ENCODE peak calls at places on chromosomes 2 and 18, in eight cellular contexts. One of them, this sample, is unnamed.

GRCh38 chr2:128162266-128162665 is 71.3 kb downstream of the UGGT1 start:
- DNase-seq in IMR-90: no peak
- DNase-seq in HCT116: no peak
- DNase-seq in neural progenitor cell: no peak
- DNase-seq in mesendoderm: no peak
- DNase-seq in GM12878: no peak
- DNase-seq in astrocyte: no peak
- DNase-seq in fibroblast of lung: no peak
- DNase-seq in this sample: no peak

GRCh38 chr18:25326231-25327042 is 25.5 kb downstream of the ZNF521 start:
- DNase-seq in IMR-90: peak; percentile 6
- DNase-seq in HCT116: no peak
- DNase-seq in neural progenitor cell: no peak
- DNase-seq in mesendoderm: no peak
- DNase-seq in GM12878: no peak
- DNase-seq in astrocyte: no peak
- DNase-seq in fibroblast of lung: no peak
- DNase-seq in this sample: peak; percentile 20

GRCh38 chr2:23711979-23712755 is 214.8 kb downstream of the ATAD2B start:
- DNase-seq in IMR-90: peak; percentile 10
- DNase-seq in HCT116: no peak
- DNase-seq in neural progenitor cell: peak; percentile 84
- DNase-seq in mesendoderm: peak; percentile 97
- DNase-seq in GM12878: no peak
- DNase-seq in astrocyte: peak; percentile 54
- DNase-seq in fibroblast of lung: peak; percentile 63
- DNase-seq in this sample: peak; percentile 40

GRCh38 chr2:150483532-150483931 is 3.9 kb downstream of the RND3 start:
- DNase-seq in IMR-90: no peak
- DNase-seq in HCT116: no peak
- DNase-seq in neural progenitor cell: no peak
- DNase-seq in mesendoderm: no peak
- DNase-seq in GM12878: no peak
- DNase-seq in astrocyte: no peak
- DNase-seq in fibroblast of lung: no peak
- DNase-seq in this sample: no peak

GRCh38 chr2:10427568-10427975 is 20.6 kb downstream of the ODC1 start:
- DNase-seq in IMR-90: no peak
- DNase-seq in HCT116: no peak
- DNase-seq in neural progenitor cell: no peak
- DNase-seq in mesendoderm: no peak
- DNase-seq in GM12878: no peak
- DNase-seq in astrocyte: no peak
- DNase-seq in fibroblast of lung: no peak
- DNase-seq in this sample: no peak

GRCh38 chr2:118029025-118029424 is 15.2 kb upstream of the CCDC93 start:
- DNase-seq in IMR-90: no peak
- DNase-seq in HCT116: no peak
- DNase-seq in neural progenitor cell: no peak
- DNase-seq in mesendoderm: no peak
- DNase-seq in GM12878: no peak
- DNase-seq in astrocyte: no peak
- DNase-seq in fibroblast of lung: no peak
- DNase-seq in this sample: no peak

GRCh38 chr18:24015897-24016631 is 1.5 kb downstream of the TTC39C start:
- DNase-seq in IMR-90: no peak
- DNase-seq in HCT116: no peak
- DNase-seq in neural progenitor cell: peak; percentile 19
- DNase-seq in mesendoderm: peak; percentile 26
- DNase-seq in GM12878: no peak
- DNase-seq in astrocyte: no peak
- DNase-seq in fibroblast of lung: no peak
- DNase-seq in this sample: no peak

GRCh38 chr2:56108806-56109205 is 75.0 kb upstream of the CCDC85A start:
- DNase-seq in IMR-90: no peak
- DNase-seq in HCT116: no peak
- DNase-seq in neural progenitor cell: no peak
- DNase-seq in mesendoderm: no peak
- DNase-seq in GM12878: no peak
- DNase-seq in astrocyte: no peak
- DNase-seq in fibroblast of lung: no peak
- DNase-seq in this sample: no peak

GRCh38 chr2:10226032-10226724 is 76.5 kb upstream of the HPCAL1 start:
- DNase-seq in IMR-90: no peak
- DNase-seq in HCT116: no peak
- DNase-seq in neural progenitor cell: peak; percentile 1
- DNase-seq in mesendoderm: no peak
- DNase-seq in GM12878: no peak
- DNase-seq in astrocyte: no peak
- DNase-seq in fibroblast of lung: no peak
- DNase-seq in this sample: no peak

GRCh38 chr18:67790527-67790926 is 274.0 kb upstream of the DSEL start:
- DNase-seq in IMR-90: no peak
- DNase-seq in HCT116: no peak
- DNase-seq in neural progenitor cell: no peak
- DNase-seq in mesendoderm: no peak
- DNase-seq in GM12878: no peak
- DNase-seq in astrocyte: no peak
- DNase-seq in fibroblast of lung: no peak
- DNase-seq in this sample: no peak

GRCh38 chr18:48894799-48895346 is 55.9 kb downstream of the SMAD7 start:
- DNase-seq in IMR-90: no peak
- DNase-seq in HCT116: no peak
- DNase-seq in neural progenitor cell: no peak
- DNase-seq in mesendoderm: no peak
- DNase-seq in GM12878: no peak
- DNase-seq in astrocyte: no peak
- DNase-seq in fibroblast of lung: no peak
- DNase-seq in this sample: no peak

GRCh38 chr2:45946023-45946422 is 294.5 kb downstream of the PRKCE start:
- DNase-seq in IMR-90: peak; percentile 84
- DNase-seq in HCT116: peak; percentile 77
- DNase-seq in neural progenitor cell: no peak
- DNase-seq in mesendoderm: no peak
- DNase-seq in GM12878: no peak
- DNase-seq in astrocyte: peak; percentile 98
- DNase-seq in fibroblast of lung: peak; percentile 99
- DNase-seq in this sample: peak; percentile 40

GRCh38 chr2:142495141-142495540 is 364.3 kb upstream of the LRP1B start:
- DNase-seq in IMR-90: no peak
- DNase-seq in HCT116: no peak
- DNase-seq in neural progenitor cell: no peak
- DNase-seq in mesendoderm: peak; percentile 48
- DNase-seq in GM12878: no peak
- DNase-seq in astrocyte: no peak
- DNase-seq in fibroblast of lung: no peak
- DNase-seq in this sample: no peak

GRCh38 chr18:23689031-23689615 is at the start of gene LAMA3:
- DNase-seq in IMR-90: peak; percentile 11
- DNase-seq in HCT116: no peak
- DNase-seq in neural progenitor cell: peak; percentile 81
- DNase-seq in mesendoderm: peak; percentile 37
- DNase-seq in GM12878: no peak
- DNase-seq in astrocyte: no peak
- DNase-seq in fibroblast of lung: peak; percentile 36
- DNase-seq in this sample: peak; percentile 90

GRCh38 chr2:7269993-7270392 is 352.8 kb downstream of the RNF144A start:
- DNase-seq in IMR-90: no peak
- DNase-seq in HCT116: no peak
- DNase-seq in neural progenitor cell: no peak
- DNase-seq in mesendoderm: no peak
- DNase-seq in GM12878: no peak
- DNase-seq in astrocyte: no peak
- DNase-seq in fibroblast of lung: no peak
- DNase-seq in this sample: no peak

GRCh38 chr2:11716689-11717321 is 29.6 kb upstream of the LPIN1 start:
- DNase-seq in IMR-90: peak; percentile 26
- DNase-seq in HCT116: no peak
- DNase-seq in neural progenitor cell: no peak
- DNase-seq in mesendoderm: peak; percentile 77
- DNase-seq in GM12878: no peak
- DNase-seq in astrocyte: no peak
- DNase-seq in fibroblast of lung: no peak
- DNase-seq in this sample: peak; percentile 78

GRCh38 chr2:201196803-201197202 is 13.9 kb downstream of the CASP10 start:
- DNase-seq in IMR-90: no peak
- DNase-seq in HCT116: no peak
- DNase-seq in neural progenitor cell: no peak
- DNase-seq in mesendoderm: no peak
- DNase-seq in GM12878: no peak
- DNase-seq in astrocyte: no peak
- DNase-seq in fibroblast of lung: no peak
- DNase-seq in this sample: no peak

DNA sequence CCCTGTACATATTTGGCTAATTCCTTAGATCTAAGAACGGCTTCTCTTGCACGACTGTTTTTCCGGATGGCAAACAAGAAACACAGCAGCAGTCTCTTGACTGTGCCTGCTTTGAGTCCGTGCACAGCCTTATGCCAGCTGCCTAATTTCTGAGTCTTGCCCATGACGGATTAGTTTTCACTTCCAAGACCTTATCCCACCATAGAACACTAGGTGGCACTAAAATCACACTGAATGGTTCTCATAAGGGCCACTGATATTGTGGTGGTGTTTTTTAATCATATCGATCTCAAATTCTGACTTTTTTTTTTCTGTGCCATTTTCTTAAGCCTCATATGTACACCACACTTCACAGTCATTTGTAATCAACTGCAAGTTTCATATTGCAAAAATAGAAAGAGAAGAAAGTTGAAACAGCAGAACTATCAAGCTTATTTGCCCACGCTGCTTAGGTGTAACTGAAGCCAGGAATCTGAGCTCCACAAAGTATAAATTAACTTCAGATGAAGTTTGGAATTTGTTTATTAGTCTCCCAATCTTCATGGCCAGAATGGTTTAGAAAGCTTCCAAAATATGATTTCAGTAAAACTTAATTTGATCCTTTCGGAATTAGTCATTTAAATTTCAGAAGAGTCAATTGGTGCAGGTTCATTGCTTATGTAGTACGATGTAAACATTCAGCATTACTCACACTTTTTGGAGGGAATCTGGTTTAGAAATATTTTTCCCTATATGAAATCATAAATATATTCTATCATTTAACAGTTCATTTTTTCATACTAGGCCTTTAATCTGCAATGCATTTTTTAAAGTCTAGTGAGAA is 45.5 kb upstream of the SCN7A start:
- DNase-seq in IMR-90: peak; percentile 84
- DNase-seq in HCT116: peak; percentile 51
- DNase-seq in neural progenitor cell: peak; percentile 72
- DNase-seq in mesendoderm: peak; percentile 68
- DNase-seq in GM12878: peak; percentile 12
- DNase-seq in astrocyte: peak; percentile 42
- DNase-seq in fibroblast of lung: peak; percentile 43
- DNase-seq in this sample: peak; percentile 91
- H3K9ac ChIP-seq in IMR-90: peak overlapping the region; percentile 26
- H3K9ac ChIP-seq in HCT116: no peak overlapping the region
- H3K9ac ChIP-seq in neural progenitor cell: no peak overlapping the region
- H3K9ac ChIP-seq in mesendoderm: no peak overlapping the region
- H3K9ac ChIP-seq in GM12878: no peak overlapping the region
- H3K9ac ChIP-seq in astrocyte: no peak overlapping the region
- H3K9ac ChIP-seq in fibroblast of lung: no peak overlapping the region
- H3K9ac ChIP-seq in this sample: no peak overlapping the region

GRCh38 chr2:240401781-240402551 is 33.5 kb upstream of the GPC1 start:
- DNase-seq in IMR-90: no peak
- DNase-seq in HCT116: no peak
- DNase-seq in neural progenitor cell: no peak
- DNase-seq in mesendoderm: no peak
- DNase-seq in GM12878: no peak
- DNase-seq in astrocyte: no peak
- DNase-seq in fibroblast of lung: no peak
- DNase-seq in this sample: no peak
- H3K36me3 ChIP-seq in IMR-90: no peaks in the 10 kb centered on the region
- H3K36me3 ChIP-seq in HCT116: no peaks in the 10 kb centered on the region
- H3K36me3 ChIP-seq in neural progenitor cell: no peaks in the 10 kb centered on the region
- H3K36me3 ChIP-seq in mesendoderm: no peaks in the 10 kb centered on the region
- H3K36me3 ChIP-seq in GM12878: no peaks in the 10 kb centered on the region
- H3K36me3 ChIP-seq in astrocyte: no peaks in the 10 kb centered on the region
- H3K36me3 ChIP-seq in fibroblast of lung: no peaks in the 10 kb centered on the region
- H3K36me3 ChIP-seq in this sample: no peaks in the 10 kb centered on the region

DNA sequence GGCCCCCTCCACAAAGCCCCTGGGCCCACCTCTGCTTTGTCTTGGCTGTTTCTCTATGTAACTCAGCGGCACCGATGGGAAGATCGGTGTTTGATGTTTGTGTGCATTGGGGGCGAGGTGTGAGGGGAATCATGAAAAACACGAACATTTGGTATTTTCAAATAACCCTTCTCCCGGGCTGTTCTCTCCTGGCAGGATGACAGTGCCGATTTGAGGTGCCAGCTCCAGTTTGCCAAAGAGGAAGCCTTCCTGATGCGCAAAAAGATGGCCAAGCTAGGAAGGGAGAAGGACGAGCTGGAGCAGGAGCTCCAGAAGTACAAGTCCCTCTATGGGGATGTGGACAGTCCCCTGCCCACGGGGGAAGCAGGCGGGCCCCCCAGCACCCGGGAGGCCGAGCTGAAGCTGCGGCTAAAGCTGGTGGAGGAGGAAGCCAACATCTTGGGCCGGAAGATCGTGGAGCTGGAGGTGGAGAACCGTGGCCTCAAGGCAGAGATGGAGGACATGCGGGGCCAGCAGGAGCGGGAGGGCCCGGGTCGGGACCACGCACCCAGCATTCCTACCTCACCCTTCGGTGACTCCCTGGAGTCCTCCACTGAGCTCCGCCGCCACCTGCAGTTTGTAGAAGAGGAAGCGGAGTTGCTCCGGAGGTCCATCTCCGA is 78.1 kb downstream of the MTCL1 start:
- DNase-seq in IMR-90: no peak
- DNase-seq in HCT116: no peak
- DNase-seq in neural progenitor cell: no peak
- DNase-seq in mesendoderm: no peak
- DNase-seq in GM12878: no peak
- DNase-seq in astrocyte: no peak
- DNase-seq in fibroblast of lung: no peak
- DNase-seq in this sample: no peak
- H3K9ac ChIP-seq in IMR-90: no peak overlapping the region
- H3K9ac ChIP-seq in HCT116: no peak overlapping the region
- H3K9ac ChIP-seq in neural progenitor cell: no peak overlapping the region
- H3K9ac ChIP-seq in mesendoderm: no peak overlapping the region
- H3K9ac ChIP-seq in GM12878: no peak overlapping the region
- H3K9ac ChIP-seq in astrocyte: no peak overlapping the region
- H3K9ac ChIP-seq in fibroblast of lung: no peak overlapping the region
- H3K9ac ChIP-seq in this sample: no peak overlapping the region

DNA sequence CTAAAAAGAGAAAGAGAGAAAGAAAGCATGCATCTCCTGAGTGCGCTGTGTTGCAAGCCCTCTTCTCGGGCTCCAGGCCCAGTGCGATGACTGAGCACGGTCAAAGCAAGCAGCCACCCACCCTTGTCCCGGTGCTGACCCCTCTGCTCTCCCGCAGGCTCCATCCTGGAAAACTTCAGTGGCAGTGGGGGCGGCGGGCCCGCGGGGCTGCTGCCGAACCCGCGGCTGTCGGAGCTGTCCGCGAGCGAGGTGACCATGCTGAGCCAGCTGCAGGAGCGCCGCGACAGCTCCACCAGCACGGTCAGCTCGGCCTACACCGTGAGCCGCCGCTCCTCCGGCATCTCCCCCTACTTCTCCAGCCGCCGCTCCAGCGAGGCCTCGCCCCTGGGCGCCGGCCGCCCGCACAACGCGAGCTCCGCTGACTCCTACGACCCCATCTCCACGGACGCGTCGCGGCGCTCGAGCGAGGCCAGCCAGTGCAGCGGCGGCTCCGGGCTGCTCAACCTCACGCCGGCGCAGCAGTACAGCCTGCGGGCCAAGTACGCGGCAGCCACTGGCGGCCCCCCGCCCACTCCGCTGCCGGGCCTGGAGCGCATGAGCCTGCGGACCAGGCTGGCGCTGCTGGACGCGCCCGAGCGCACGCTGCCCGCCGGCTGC is 252.5 kb downstream of the GLI2 start:
- DNase-seq in IMR-90: no peak
- DNase-seq in HCT116: no peak
- DNase-seq in neural progenitor cell: no peak
- DNase-seq in mesendoderm: no peak
- DNase-seq in GM12878: no peak
- DNase-seq in astrocyte: no peak
- DNase-seq in fibroblast of lung: no peak
- DNase-seq in this sample: no peak
- H3K36me3 ChIP-seq in IMR-90: peaks cover 87% of the 10 kb centered on the region
- H3K36me3 ChIP-seq in HCT116: no peaks in the 10 kb centered on the region
- H3K36me3 ChIP-seq in neural progenitor cell: no peaks in the 10 kb centered on the region
- H3K36me3 ChIP-seq in mesendoderm: peaks cover 2% of the 10 kb centered on the region
- H3K36me3 ChIP-seq in GM12878: no peaks in the 10 kb centered on the region
- H3K36me3 ChIP-seq in astrocyte: peaks cover 19% of the 10 kb centered on the region
- H3K36me3 ChIP-seq in fibroblast of lung: peaks cover 21% of the 10 kb centered on the region
- H3K36me3 ChIP-seq in this sample: peaks cover 38% of the 10 kb centered on the region